ENCODE peak calls at places on chromosomes 4 and X, in eight cellular contexts. R is heart left ventricle; Y is CD4-positive, CD25-positive, alpha-beta regulatory T cell; J is lower lobe of right lung; U is HCT116; S is mammary epithelial cell; X is stomach; K is aorta. T is an unnamed sample.
A peak's percentile ranks its signal among the peaks of the same experiment; 100 is the strongest.

GRCh38 chrX:130079824-130080406 is 30.4 kb downstream of the ELF4 start:
- DNase-seq in R (no peak), Y (peak; percentile 58), J (no peak), U (peak; percentile 26), S (peak; percentile 36), X (peak; percentile 67), K (no peak), T (no peak)

GRCh38 chrX:54564942-54565341 is 34.9 kb downstream of the GNL3L start:
- DNase-seq in R (no peak), Y (no peak), J (no peak), U (no peak), S (no peak), X (no peak), K (no peak), T (no peak)

GRCh38 chr4:91838181-91838861 is 465.4 kb upstream of the GRID2 start:
- DNase-seq in R (no peak), Y (no peak), J (no peak), U (no peak), S (no peak), X (no peak), K (no peak), T (no peak)

GRCh38 chr4:64911846-64912245 is 502.6 kb upstream of the TECRL start:
- DNase-seq in R (no peak), Y (no peak), J (no peak), U (no peak), S (no peak), X (no peak), K (no peak), T (no peak)

GRCh38 chrX:107678957-107679740 is 50.8 kb downstream of the PRPS1 start:
- DNase-seq in R (peak; percentile 88), Y (peak; percentile 85), J (peak; percentile 82), U (no peak), S (peak; percentile 63), X (peak; percentile 67), K (peak; percentile 86), T (peak; percentile 76)

GRCh38 chrX:54794795-54795194 is 3.3 kb downstream of the ITIH6 start:
- DNase-seq in R (no peak), Y (no peak), J (no peak), U (no peak), S (no peak), X (no peak), K (no peak), T (no peak)

GRCh38 chrX:10984213-10984612 is 126.9 kb upstream of the HCCS start:
- DNase-seq in R (no peak), Y (no peak), J (no peak), U (no peak), S (no peak), X (no peak), K (no peak), T (no peak)

GRCh38 chrX:54776987-54777672 is 20.9 kb downstream of the ITIH6 start:
- DNase-seq in R (no peak), Y (no peak), J (no peak), U (no peak), S (peak; percentile 2), X (no peak), K (no peak), T (no peak)

GRCh38 chr4:168723569-168723968 is 226.7 kb downstream of the PALLD start:
- DNase-seq in R (no peak), Y (no peak), J (no peak), U (no peak), S (no peak), X (no peak), K (no peak), T (no peak)

GRCh38 chrX:131331152-131331551 is 42.0 kb upstream of the IGSF1 start:
- DNase-seq in R (no peak), Y (no peak), J (no peak), U (no peak), S (no peak), X (no peak), K (no peak), T (no peak)

GRCh38 chr4:141576585-141577110 is 59.7 kb upstream of the IL15 start:
- DNase-seq in R (no peak), Y (no peak), J (no peak), U (no peak), S (no peak), X (no peak), K (no peak), T (no peak)

GRCh38 chrX:134460005-134460860 is at the start of gene HPRT1:
- DNase-seq in R (peak; percentile 87), Y (peak; percentile 75), J (peak; percentile 90), U (peak; percentile 38), S (peak; percentile 65), X (peak; percentile 87), K (peak; percentile 91), T (peak; percentile 90)

GRCh38 chrX:134457708-134458107 is 2.3 kb upstream of the HPRT1 start:
- DNase-seq in R (no peak), Y (no peak), J (no peak), U (no peak), S (no peak), X (no peak), K (no peak), T (no peak)

GRCh38 chrX:134462927-134463326 is 3.0 kb downstream of the HPRT1 start:
- DNase-seq in R (no peak), Y (no peak), J (no peak), U (no peak), S (no peak), X (no peak), K (no peak), T (no peak)

GRCh38 chrX:134459683-134460004 is 321 bp upstream of the HPRT1 start:
- DNase-seq in R (no peak), Y (no peak), J (no peak), U (no peak), S (no peak), X (no peak), K (no peak), T (no peak)

DNA sequence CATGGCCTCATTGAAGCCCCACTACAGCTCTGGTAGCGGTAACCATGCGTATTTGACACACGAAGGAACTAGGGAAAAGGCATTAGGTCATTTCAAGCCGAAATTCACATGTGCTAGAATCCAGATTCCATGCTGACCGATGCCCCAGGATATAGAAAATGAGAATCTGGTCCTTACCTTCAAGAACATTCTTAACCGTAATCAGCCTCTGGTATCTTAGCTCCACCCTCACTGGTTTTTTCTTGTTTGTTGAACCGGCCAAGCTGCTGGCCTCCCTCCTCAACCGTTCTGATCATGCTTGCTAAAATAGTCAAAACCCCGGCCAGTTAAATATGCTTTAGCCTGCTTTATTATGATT is 875 bp downstream of the HPRT1 start:
- DNase-seq in R (no peak), Y (no peak), J (no peak), U (no peak), S (peak; percentile 3), X (no peak), K (no peak), T (no peak)
- H3K27ac ChIP-seq in R (peak overlapping the region; percentile 83), Y (no peak overlapping the region), J (no peak overlapping the region), U (peak overlapping the region; percentile 72), S (peak overlapping the region; percentile 69), X (peak overlapping the region; percentile 93), K (no peak overlapping the region), T (no peak overlapping the region)

GRCh38 chr4:128387600-128388351 is 100.2 kb upstream of the PGRMC2 start:
- DNase-seq in R (no peak), Y (no peak), J (no peak), U (no peak), S (peak; percentile 58), X (no peak), K (no peak), T (no peak)

GRCh38 chr4:128385199-128385598 is 97.6 kb upstream of the PGRMC2 start:
- DNase-seq in R (no peak), Y (no peak), J (no peak), U (no peak), S (no peak), X (no peak), K (no peak), T (no peak)

GRCh38 chr4:128385683-128386304 is 98.2 kb upstream of the PGRMC2 start:
- DNase-seq in R (no peak), Y (no peak), J (no peak), U (no peak), S (peak; percentile 82), X (no peak), K (no peak), T (no peak)

GRCh38 chr4:128388352-128388630 is 100.7 kb upstream of the PGRMC2 start:
- DNase-seq in R (no peak), Y (no peak), J (no peak), U (no peak), S (peak; percentile 41), X (no peak), K (no peak), T (no peak)

GRCh38 chr4:128386761-128387599 is 99.4 kb upstream of the PGRMC2 start:
- DNase-seq in R (peak; percentile 93), Y (no peak), J (peak; percentile 75), U (peak; percentile 67), S (peak; percentile 83), X (peak; percentile 90), K (peak; percentile 95), T (peak; percentile 76)
- H3K4me1 ChIP-seq in R (peaks cover 25% of the 10 kb centered on the region), Y (no peaks in the 10 kb centered on the region), J (peaks cover 18% of the 10 kb centered on the region), U (peaks cover 33% of the 10 kb centered on the region), S (peaks cover 37% of the 10 kb centered on the region), X (peaks cover 41% of the 10 kb centered on the region), K (peaks cover 3% of the 10 kb centered on the region), T (peaks cover 11% of the 10 kb centered on the region)

DNA sequence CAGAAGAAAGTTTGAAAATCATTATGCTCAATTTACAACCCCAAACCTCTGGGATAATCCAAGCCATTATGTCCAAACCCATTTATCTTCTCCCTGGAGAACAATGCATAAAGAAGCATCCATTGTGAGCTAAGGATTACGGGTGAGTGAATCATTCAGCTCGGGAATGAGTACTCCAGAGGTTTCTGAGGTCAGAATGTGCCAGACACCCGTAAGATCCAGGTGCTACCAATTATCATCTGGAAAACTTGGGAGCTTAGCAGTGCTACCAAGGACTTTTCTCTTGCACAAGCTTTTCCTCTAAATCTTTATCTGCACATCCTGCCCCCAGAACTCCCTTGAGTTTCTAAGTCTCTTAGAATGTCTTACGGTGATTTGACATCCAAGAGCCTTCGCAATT is 5.5 kb downstream of the SRPX start:
- DNase-seq in R (no peak), Y (no peak), J (no peak), U (no peak), S (peak; percentile 76), X (no peak), K (no peak), T (no peak)
- H3K27ac ChIP-seq in R (no peak overlapping the region), Y (no peak overlapping the region), J (no peak overlapping the region), U (no peak overlapping the region), S (peak overlapping the region; percentile 88), X (no peak overlapping the region), K (no peak overlapping the region), T (no peak overlapping the region)

GRCh38 chr4:185244763-185245162 is 35.4 kb downstream of the SNX25 start:
- DNase-seq in R (no peak), Y (no peak), J (no peak), U (no peak), S (no peak), X (no peak), K (no peak), T (no peak)

GRCh38 chr4:185246453-185246852 is 37.1 kb downstream of the SNX25 start:
- DNase-seq in R (no peak), Y (no peak), J (no peak), U (no peak), S (no peak), X (no peak), K (no peak), T (no peak)

GRCh38 chr4:185243879-185244278 is 34.5 kb downstream of the SNX25 start:
- DNase-seq in R (no peak), Y (no peak), J (no peak), U (no peak), S (no peak), X (no peak), K (no peak), T (no peak)

GRCh38 chr4:185247151-185247550 is 37.8 kb downstream of the SNX25 start:
- DNase-seq in R (no peak), Y (no peak), J (no peak), U (no peak), S (no peak), X (no peak), K (no peak), T (no peak)

GRCh38 chr4:185249105-185249504 is 39.7 kb downstream of the SNX25 start:
- DNase-seq in R (no peak), Y (no peak), J (no peak), U (no peak), S (no peak), X (no peak), K (no peak), T (no peak)
- H3K4me1 ChIP-seq in R (no peaks in the 10 kb centered on the region), Y (peaks cover 20% of the 10 kb centered on the region), J (peaks cover 16% of the 10 kb centered on the region), U (no peaks in the 10 kb centered on the region), S (no peaks in the 10 kb centered on the region), X (peaks cover 12% of the 10 kb centered on the region), K (no peaks in the 10 kb centered on the region), T (no peaks in the 10 kb centered on the region)